ENCODE peak calls at places on chromosomes 2 and 18, in six cellular contexts. N is hypothalamus, K is MCF 10A, W is fibroblast of pulmonary artery, R is Daoy, U is cardiac fibroblast. P is an unnamed sample.

GRCh38 chr2:34161546-34161945 is 562.4 kb upstream of the FAM98A start:
- DNase-seq in K (no peak), R (no peak), N (no peak), W (no peak), U (no peak), P (no peak)

GRCh38 chr2:56473524-56473923 is 289.7 kb downstream of the CCDC85A start:
- DNase-seq in K (no peak), U (no peak), W (no peak), R (no peak), N (no peak), P (no peak)

GRCh38 chr18:58042826-58043362 is 1.1 kb upstream of the NEDD4L start:
- DNase-seq in K (no peak), U (no peak), N (no peak), W (no peak), R (no peak), P (no peak)

GRCh38 chr18:70363861-70364260 is 75.0 kb downstream of the SOCS6 start:
- DNase-seq in W (peak), K (peak), N (no peak), R (no peak), U (peak), P (no peak)

GRCh38 chr2:112006076-112006410 is 49.0 kb upstream of the TMEM87B start:
- DNase-seq in K (peak), N (no peak), R (peak), U (peak), W (peak), P (no peak)

GRCh38 chr2:111667542-111668273 is 216.3 kb downstream of the ANAPC1 start:
- DNase-seq in U (peak), R (peak), K (peak), N (no peak), W (peak), P (peak)

GRCh38 chr2:178142274-178143065 is 30.2 kb downstream of the RBM45 start:
- DNase-seq in R (no peak), U (no peak), K (no peak), W (no peak), N (no peak), P (no peak)

GRCh38 chr2:69830045-69830905 is 815 bp downstream of the GMCL1 start:
- DNase-seq in R (peak), K (peak), W (peak), U (peak), N (no peak), P (peak)

GRCh38 chr18:68733693-68734092 is 18.8 kb upstream of the TMX3 start:
- DNase-seq in R (no peak), W (no peak), K (no peak), N (no peak), U (no peak), P (no peak)

GRCh38 chr2:41194235-41194634 is 742.3 kb upstream of the SLC8A1 start:
- DNase-seq in W (peak), K (peak), N (no peak), U (peak), R (no peak), P (no peak)

GRCh38 chr2:29209551-29209950 is 94.3 kb downstream of the CLIP4 start:
- DNase-seq in R (no peak), K (no peak), N (no peak), U (no peak), W (no peak), P (no peak)

GRCh38 chr2:137715731-137716191 is 248.5 kb upstream of the HNMT start:
- DNase-seq in N (no peak), W (no peak), U (no peak), K (no peak), R (no peak), P (no peak)

GRCh38 chr2:170873035-170873692 is 55.9 kb upstream of the GORASP2 start:
- DNase-seq in U (peak), W (peak), N (peak), R (peak), K (peak), P (peak)

GRCh38 chr2:48415765-48416515 is 114.0 kb upstream of the STON1 start:
- DNase-seq in W (peak), R (peak), N (no peak), K (no peak), U (peak), P (no peak)

GRCh38 chr2:9417725-9418124 is 5.6 kb downstream of the ITGB1BP1 start:
- DNase-seq in U (no peak), R (no peak), K (no peak), W (no peak), N (no peak), P (no peak)

GRCh38 chr2:57842531-57842930 is 204.1 kb upstream of the VRK2 start:
- DNase-seq in N (no peak), R (peak), U (peak), W (no peak), K (peak), P (no peak)

GRCh38 chr2:149989447-149990063 is 402.0 kb upstream of the MMADHC start:
- DNase-seq in R (peak), K (peak), U (peak), W (peak), N (no peak), P (no peak)

GRCh38 chr2:8676191-8676914 is 5.5 kb upstream of the ID2 start:
- DNase-seq in U (peak), N (peak), W (peak), K (no peak), R (peak), P (peak)

GRCh38 chr18:23871410-23871809 is 143.1 kb upstream of the TTC39C start:
- DNase-seq in R (peak), U (peak), K (peak), W (peak), N (no peak), P (no peak)

P was measured in ecto neural progenitor cell.